ENCODE peak calls at places on chromosomes 2 and 18, in nine cellular contexts. I is RWPE2, Q is AG09309, G is IMR-90, N is cardiac muscle cell, D is lower lobe of right lung, C is osteoblast, V is heart right ventricle, Z is tibial artery. L is an unnamed sample.

GRCh38 chr18:56723706-56724105 is 72.5 kb downstream of the WDR7 start:
- DNase-seq in I (no peak), Q (no peak), G (no peak), N (no peak), D (no peak), C (no peak), V (no peak), Z (no peak), L (no peak)

GRCh38 chr2:239955086-239955988 is 69.8 kb downstream of the NDUFA10 start:
- DNase-seq in I (peak), Q (no peak), G (no peak), N (no peak), D (peak), C (peak), V (no peak), Z (no peak), L (no peak)

GRCh38 chr2:112141623-112142001 is 3.4 kb downstream of the FBLN7 start:
- DNase-seq in I (no peak), Q (no peak), G (no peak), N (no peak), D (no peak), C (no peak), V (no peak), Z (no peak), L (no peak)

GRCh38 chr2:67510745-67511144 is 113.6 kb downstream of the ETAA1 start:
- DNase-seq in I (no peak), Q (peak), G (peak), N (no peak), D (no peak), C (no peak), V (no peak), Z (no peak), L (no peak)

GRCh38 chr2:159366538-159366937 is 80.0 kb upstream of the WDSUB1 start:
- DNase-seq in I (no peak), Q (no peak), G (peak), N (no peak), D (no peak), C (peak), V (no peak), Z (no peak), L (no peak)

GRCh38 chr2:20983844-20984243 is 60.0 kb downstream of the APOB start:
- DNase-seq in I (no peak), Q (no peak), G (no peak), N (no peak), D (no peak), C (no peak), V (no peak), Z (no peak), L (no peak)

GRCh38 chr2:233124449-233125080 is 64.4 kb downstream of the INPP5D start:
- DNase-seq in I (no peak), Q (no peak), G (no peak), N (no peak), D (no peak), C (no peak), V (no peak), Z (peak), L (peak)

GRCh38 chr2:120662746-120663145 is 72.9 kb upstream of the GLI2 start:
- DNase-seq in I (no peak), Q (no peak), G (no peak), N (no peak), D (no peak), C (no peak), V (no peak), Z (no peak), L (no peak)

GRCh38 chr18:79932907-79933306 is 18.5 kb downstream of the SLC66A2 start:
- DNase-seq in I (no peak), Q (no peak), G (no peak), N (no peak), D (no peak), C (no peak), V (no peak), Z (no peak), L (no peak)

GRCh38 chr2:119888673-119889072 is 124.2 kb upstream of the EPB41L5 start:
- DNase-seq in I (no peak), Q (peak), G (peak), N (no peak), D (no peak), C (peak), V (no peak), Z (no peak), L (no peak)

GRCh38 chr2:73856214-73856613 is 27.5 kb downstream of the STAMBP start:
- DNase-seq in I (no peak), Q (peak), G (peak), N (no peak), D (no peak), C (peak), V (no peak), Z (no peak), L (no peak)

GRCh38 chr2:218852911-218853667 is 6.5 kb upstream of the WNT6 start:
- DNase-seq in I (no peak), Q (no peak), G (peak), N (peak), D (peak), C (peak), V (peak), Z (peak), L (no peak)

GRCh38 chr2:96558061-96558460 is 21.5 kb downstream of the ARID5A start:
- DNase-seq in I (no peak), Q (no peak), G (no peak), N (no peak), D (no peak), C (no peak), V (no peak), Z (no peak), L (no peak)

GRCh38 chr2:240783819-240784621 is 36.0 kb downstream of the KIF1A start:
- DNase-seq in I (peak), Q (no peak), G (no peak), N (no peak), D (peak), C (peak), V (no peak), Z (no peak), L (no peak)

GRCh38 chr2:33498291-33498956 is 22.0 kb downstream of the RASGRP3 start:
- DNase-seq in I (no peak), Q (no peak), G (no peak), N (no peak), D (no peak), C (no peak), V (no peak), Z (no peak), L (no peak)

GRCh38 chr2:45264227-45265225 is 255.3 kb upstream of the SIX2 start:
- DNase-seq in I (no peak), Q (no peak), G (peak), N (no peak), D (no peak), C (peak), V (no peak), Z (no peak), L (no peak)

GRCh38 chr2:25387479-25388449 is 46.0 kb upstream of the DNMT3A start:
- DNase-seq in I (no peak), Q (no peak), G (no peak), N (no peak), D (no peak), C (no peak), V (no peak), Z (no peak), L (no peak)

GRCh38 chr2:199784512-199784911 is 66.5 kb downstream of the FTCDNL1 start:
- DNase-seq in I (no peak), Q (no peak), G (no peak), N (no peak), D (no peak), C (no peak), V (no peak), Z (no peak), L (no peak)

GRCh38 chr2:200814276-200814815 is 2.6 kb downstream of the BZW1 start:
- DNase-seq in I (no peak), Q (no peak), G (no peak), N (no peak), D (no peak), C (no peak), V (no peak), Z (no peak), L (no peak)

GRCh38 chr2:231280861-231281260 is 82.4 kb downstream of the ARMC9 start:
- DNase-seq in I (no peak), Q (no peak), G (no peak), N (no peak), D (no peak), C (no peak), V (no peak), Z (no peak), L (no peak)

GRCh38 chr18:48994926-48995835 is 44.4 kb upstream of the SMAD7 start:
- DNase-seq in I (no peak), Q (no peak), G (no peak), N (no peak), D (no peak), C (peak), V (no peak), Z (no peak), L (no peak)

GRCh38 chr2:9169310-9170107 is 37.1 kb upstream of the ASAP2 start:
- DNase-seq in I (no peak), Q (no peak), G (no peak), N (no peak), D (no peak), C (no peak), V (no peak), Z (peak), L (no peak)

GRCh38 chr2:32910883-32911598 is 35.7 kb upstream of the LTBP1 start:
- DNase-seq in I (no peak), Q (no peak), G (no peak), N (no peak), D (no peak), C (no peak), V (no peak), Z (no peak), L (no peak)

DNA sequence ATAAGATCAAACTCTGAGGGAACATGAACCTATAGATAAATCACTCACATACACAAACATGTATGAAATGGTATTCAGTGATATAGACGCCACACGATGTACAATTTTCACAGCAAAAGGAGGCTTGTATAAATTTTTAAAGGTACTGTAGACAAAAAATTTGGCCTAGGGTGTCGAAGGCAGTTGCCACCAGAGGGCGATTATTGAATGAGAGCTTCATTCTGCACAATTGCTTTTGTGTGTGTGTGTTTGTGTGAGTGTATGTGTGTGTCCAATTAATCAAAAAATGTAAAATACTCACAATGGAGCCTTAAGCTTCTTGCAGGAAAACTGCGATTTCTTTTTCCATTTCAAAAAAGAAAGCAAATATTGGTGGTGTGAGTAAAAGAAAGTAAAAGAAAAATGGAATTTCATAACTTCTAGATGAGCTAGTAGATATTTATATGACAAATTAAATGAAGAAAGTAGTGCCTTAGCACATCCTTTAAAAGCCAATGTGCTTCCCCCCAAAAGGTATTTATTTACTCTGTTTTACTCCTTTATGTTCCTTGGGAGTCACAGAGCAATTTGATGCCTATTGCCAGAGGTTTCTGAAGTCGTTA is 800.1 kb downstream of the SATB2 start:
- DNase-seq in I (no peak), Q (peak), G (peak), N (peak), D (no peak), C (peak), V (no peak), Z (no peak), L (no peak)
- TF ChIP-seq CTCF in I (peak), Q (peak), G (peak), N (peak), D (no peak), C (peak), V (peak), Z (no peak), L (peak)

DNA sequence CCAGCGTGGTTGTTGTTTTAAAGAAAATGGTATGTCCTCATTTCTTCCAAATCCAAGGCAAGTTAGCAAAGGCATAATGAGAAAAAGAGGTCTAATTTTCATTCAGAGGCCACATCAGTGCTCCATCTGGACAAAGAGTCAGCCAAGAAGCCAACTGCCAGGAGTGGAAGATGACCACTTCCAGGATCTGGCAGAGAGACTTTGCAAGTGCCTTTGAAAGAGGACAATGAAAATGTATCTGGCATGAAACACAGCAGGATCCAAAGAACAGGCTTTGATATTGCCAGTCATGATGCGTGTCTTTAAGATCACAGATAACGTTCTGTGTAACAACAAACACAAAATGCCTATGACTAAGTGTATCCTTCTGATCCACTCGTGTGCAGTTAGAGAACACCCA is 82.8 kb downstream of the AFF3 start:
- DNase-seq in I (no peak), Q (no peak), G (no peak), N (no peak), D (no peak), C (no peak), V (no peak), Z (no peak), L (no peak)
- H3K4me3 ChIP-seq in I (no peak), Q (no peak), G (no peak), N (no peak), D (no peak), C (no peak), V (no peak), Z (no peak), L (no peak)

GRCh38 chr18:26621161-26622026 is 73.0 kb upstream of the KCTD1 start:
- DNase-seq in I (no peak), Q (no peak), G (no peak), N (peak), D (peak), C (peak), V (peak), Z (peak), L (no peak)
- TF ChIP-seq CTCF in I (peak), Q (peak), G (peak), N (peak), D (peak), C (peak), V (peak), Z (peak), L (peak)

GRCh38 chr2:80302465-80303005 is 2.0 kb downstream of the LRRTM1 start:
- DNase-seq in I (no peak), Q (no peak), G (no peak), N (no peak), D (no peak), C (no peak), V (no peak), Z (no peak), L (no peak)
- H3K4me3 ChIP-seq in I (no peak), Q (no peak), G (no peak), N (peak), D (no peak), C (no peak), V (no peak), Z (no peak), L (no peak)

GRCh38 chr2:56185582-56186046 is 1.8 kb downstream of the CCDC85A start:
- DNase-seq in I (no peak), Q (no peak), G (no peak), N (peak), D (peak), C (peak), V (peak), Z (peak), L (no peak)
- TF ChIP-seq CTCF in I (no peak), Q (peak), G (no peak), N (peak), D (no peak), C (no peak), V (no peak), Z (peak), L (no peak)

DNA sequence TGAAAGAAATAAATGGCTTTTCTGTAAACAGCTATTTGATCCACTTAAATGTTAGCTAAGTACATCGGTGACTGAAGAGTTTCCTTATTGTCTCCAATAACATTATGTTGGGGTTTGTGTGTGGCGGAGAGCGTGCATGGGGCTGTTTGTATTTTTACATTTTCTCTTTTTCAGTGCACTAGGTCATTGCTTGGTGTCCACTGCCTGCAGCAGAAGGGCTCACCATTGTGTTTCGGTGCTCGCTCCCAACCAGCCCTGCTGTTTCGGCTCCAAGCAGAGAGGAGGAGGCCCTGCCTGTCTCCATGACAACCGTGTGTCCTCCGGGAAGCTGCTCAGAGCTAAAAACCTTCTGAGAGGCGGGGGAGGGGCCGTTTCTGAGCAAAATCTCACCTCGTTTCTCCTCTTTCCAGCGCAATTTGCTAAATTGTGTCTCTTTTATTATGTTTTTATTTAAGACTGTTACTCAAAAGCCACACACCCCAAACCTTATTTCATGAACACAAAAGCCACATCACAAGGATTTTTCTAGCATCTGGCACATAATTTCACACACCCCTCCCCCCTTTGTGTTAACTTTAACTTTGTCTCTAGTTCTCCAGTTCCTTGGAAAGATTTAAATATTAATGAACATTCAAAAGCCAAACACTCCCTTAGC is 112.8 kb upstream of the SLC38A11 start:
- DNase-seq in I (no peak), Q (no peak), G (peak), N (peak), D (no peak), C (peak), V (peak), Z (no peak), L (no peak)
- H3K4me3 ChIP-seq in I (no peak), Q (no peak), G (no peak), N (no peak), D (no peak), C (peak), V (no peak), Z (no peak), L (no peak)

L was measured in Peyer's patch.